ENCODE peak calls at places on chromosomes 7 and 10, in five cellular contexts. D, L, F, N and V are unnamed samples.

GRCh38 chr7:73570521-73570920 is 7.9 kb downstream of the TBL2 start:
- DNase-seq in D (no peak), F (no peak), L (no peak), N (no peak), V (no peak)

GRCh38 chr7:43729214-43729923 is at the start of gene COA1:
- DNase-seq in L (peak), F (peak), D (peak), N (peak), V (peak)

GRCh38 chr10:66917104-66917503 is 8.7 kb upstream of the LRRTM3 start:
- DNase-seq in N (no peak), F (peak), L (no peak), D (no peak), V (no peak)

GRCh38 chr7:1059200-1060091 is 15.1 kb downstream of the GPR146 start:
- DNase-seq in F (peak), D (no peak), N (no peak), L (no peak), V (no peak)

GRCh38 chr10:28838908-28839307 is 161.6 kb downstream of the BAMBI start:
- DNase-seq in D (no peak), N (no peak), F (no peak), L (no peak), V (no peak)

GRCh38 chr7:31327071-31327470 is 13.5 kb downstream of the NEUROD6 start:
- DNase-seq in N (no peak), F (peak), L (peak), D (no peak), V (peak)

GRCh38 chr7:117830422-117830954 is 42.8 kb downstream of the CTTNBP2 start:
- DNase-seq in L (no peak), N (no peak), D (no peak), F (no peak), V (no peak)

GRCh38 chr10:72037266-72037665 is 51.1 kb downstream of the SPOCK2 start:
- DNase-seq in F (no peak), N (no peak), L (no peak), D (no peak), V (no peak)

GRCh38 chr7:69418865-69419670 is 179.2 kb upstream of the AUTS2 start:
- DNase-seq in F (no peak), L (no peak), D (no peak), N (no peak), V (no peak)

GRCh38 chr7:127824682-127825081 is 172.7 kb downstream of the SND1 start:
- DNase-seq in D (no peak), L (no peak), F (no peak), N (no peak), V (no peak)

GRCh38 chr10:58399410-58399809 is 14.2 kb downstream of the TFAM start:
- DNase-seq in L (no peak), N (no peak), F (peak), D (no peak), V (no peak)

GRCh38 chr10:111598433-111599059 is 521.7 kb downstream of the ADRA2A start:
- DNase-seq in F (peak), D (peak), L (no peak), N (peak), V (peak)

GRCh38 chr10:77493851-77494788 is 143.5 kb downstream of the KCNMA1 start:
- DNase-seq in F (peak), D (peak), N (no peak), L (no peak), V (no peak)

GRCh38 chr7:135159359-135160087 is 11.0 kb downstream of the CYREN start:
- DNase-seq in L (no peak), D (no peak), F (peak), N (no peak), V (no peak)

GRCh38 chr7:130180571-130180971 is 24.6 kb downstream of the TMEM209 start:
- DNase-seq in D (no peak), F (peak), L (no peak), N (no peak), V (peak)

GRCh38 chr7:144481863-144482262 is 78.4 kb upstream of the NOBOX start:
- DNase-seq in D (no peak), N (no peak), L (no peak), F (no peak), V (no peak)

GRCh38 chr7:135169141-135169935 is 1.2 kb downstream of the CYREN start:
- DNase-seq in N (peak), D (no peak), F (peak), L (no peak), V (no peak)

GRCh38 chr7:144404911-144405310 is 1.4 kb upstream of the NOBOX start:
- DNase-seq in L (no peak), D (no peak), N (no peak), F (no peak), V (no peak)

GRCh38 chr10:118840071-118840775 is 85.5 kb upstream of the CACUL1 start:
- DNase-seq in D (no peak), F (peak), N (no peak), L (peak), V (no peak)

GRCh38 chr10:120437541-120437940 is 19.5 kb upstream of the PLPP4 start:
- DNase-seq in N (no peak), L (no peak), F (peak), D (no peak), V (no peak)

GRCh38 chr7:32890010-32890552 is 1.5 kb downstream of the KBTBD2 start:
- DNase-seq in D (no peak), N (no peak), L (no peak), F (peak), V (no peak)

GRCh38 chr10:85927952-85928677 is 438.5 kb downstream of the GRID1 start:
- DNase-seq in L (no peak), D (no peak), F (no peak), N (no peak), V (no peak)

GRCh38 chr7:80662252-80662651 is 23.8 kb downstream of the CD36 start:
- DNase-seq in F (no peak), D (no peak), N (no peak), L (no peak), V (no peak)

GRCh38 chr10:71880425-71881306 is 29.6 kb upstream of the PSAP start:
- DNase-seq in D (no peak), N (no peak), L (no peak), F (no peak), V (no peak)

GRCh38 chr7:4208086-4208485 is 474.0 kb upstream of the FOXK1 start:
- DNase-seq in D (no peak), N (no peak), L (no peak), F (no peak), V (no peak)

GRCh38 chr10:122161795-122162194 is 109.3 kb upstream of the BTBD16 start:
- DNase-seq in D (no peak), F (no peak), N (no peak), L (no peak), V (no peak)

GRCh38 chr7:156230576-156230975 is 410.0 kb upstream of the RNF32 start:
- DNase-seq in L (no peak), D (no peak), N (peak), F (no peak), V (no peak)

GRCh38 chr10:91464500-91464899 is 54.4 kb downstream of the HECTD2 start:
- DNase-seq in N (no peak), D (no peak), F (no peak), L (no peak), V (no peak)

GRCh38 chr7:28607799-28608198 is 195.5 kb downstream of the CREB5 start:
- DNase-seq in D (no peak), L (no peak), N (no peak), F (no peak), V (no peak)

GRCh38 chr10:59177031-59177861 is 803 bp downstream of the PHYHIPL start:
- DNase-seq in N (peak), F (peak), L (peak), D (peak), V (peak)

GRCh38 chr10:70939397-70939796 is 51.0 kb upstream of the PCBD1 start:
- DNase-seq in L (no peak), F (no peak), D (no peak), N (no peak), V (no peak)

GRCh38 chr10:17113346-17113745 is 16.3 kb downstream of the CUBN start:
- DNase-seq in L (no peak), D (no peak), N (no peak), F (peak), V (no peak)

GRCh38 chr10:78977761-78978305 is 90.9 kb upstream of the ZMIZ1 start:
- DNase-seq in L (peak), N (no peak), D (no peak), F (peak), V (no peak)